ENCODE peak calls at places on chromosome 15, in eight cellular contexts. T is GM23248, M is IMR-90, N is OCI-LY7, U is PC-3, G is SK-N-SH, J is osteoblast, A is PC-9. W is an unnamed sample.

GRCh38 chr15:66908503-66909095 is 156.8 kb upstream of the SMAD3 start:
- DNase-seq in N (no peak), U (no peak), A (no peak), G (no peak), M (peak; percentile 30), T (peak; percentile 38), J (peak; percentile 60), W (no peak)

GRCh38 chr15:31377030-31377429 is 50.4 kb downstream of the KLF13 start:
- DNase-seq in A (no peak), M (no peak), J (peak; percentile 43), G (no peak), U (no peak), N (no peak), T (no peak), W (no peak)

GRCh38 chr15:34147371-34148140 is 45.7 kb downstream of the PGBD4 start:
- DNase-seq in J (no peak), U (peak; percentile 78), N (no peak), A (no peak), M (peak; percentile 24), T (peak; percentile 17), G (no peak), W (no peak)

GRCh38 chr15:59339252-59339672 is 33.4 kb downstream of the MYO1E start:
- DNase-seq in J (peak; percentile 85), A (no peak), G (no peak), M (no peak), U (no peak), T (peak; percentile 78), N (no peak), W (peak; percentile 80)

GRCh38 chr15:25743160-25743908 is 119.8 kb downstream of the ATP10A start:
- DNase-seq in G (no peak), A (no peak), T (no peak), J (no peak), M (peak; percentile 8), U (no peak), N (no peak), W (peak; percentile 45)

GRCh38 chr15:80747317-80748053 is 31.7 kb upstream of the CEMIP start:
- DNase-seq in U (no peak), M (no peak), T (no peak), N (no peak), J (no peak), G (no peak), A (no peak), W (no peak)

GRCh38 chr15:87527416-87527815 is 729.1 kb downstream of the NTRK3 start:
- DNase-seq in T (no peak), G (no peak), N (no peak), U (peak; percentile 60), J (no peak), M (no peak), A (peak; percentile 44), W (peak; percentile 82)

GRCh38 chr15:79257454-79257853 is 25.1 kb upstream of the ANKRD34C start:
- DNase-seq in J (no peak), M (no peak), G (no peak), N (no peak), U (no peak), T (no peak), A (no peak), W (no peak)

GRCh38 chr15:31307270-31308184 is 19.1 kb upstream of the KLF13 start:
- DNase-seq in T (no peak), M (no peak), N (peak; percentile 65), U (no peak), J (peak; percentile 62), A (no peak), G (no peak), W (no peak)

GRCh38 chr15:62559049-62559733 is 394.1 kb upstream of the C2CD4B start:
- DNase-seq in M (peak; percentile 37), T (peak; percentile 87), G (no peak), J (peak; percentile 80), N (no peak), A (no peak), U (no peak), W (peak; percentile 70)

GRCh38 chr15:68526269-68526668 is 52.5 kb upstream of the CORO2B start:
- DNase-seq in G (no peak), U (peak; percentile 38), N (no peak), M (peak; percentile 72), J (no peak), T (peak; percentile 89), A (no peak), W (peak; percentile 89)

GRCh38 chr15:49042165-49042564 is 4.1 kb downstream of the SECISBP2L start:
- DNase-seq in U (no peak), A (no peak), J (no peak), M (no peak), G (no peak), N (no peak), T (no peak), W (no peak)

GRCh38 chr15:62624541-62625399 is 417.8 kb upstream of the TPM1 start:
- DNase-seq in J (peak; percentile 51), T (peak; percentile 96), G (no peak), A (no peak), U (no peak), M (peak; percentile 74), N (no peak), W (peak; percentile 46)

GRCh38 chr15:28935316-28935715 is 49.5 kb downstream of the APBA2 start:
- DNase-seq in U (no peak), T (peak; percentile 6), N (peak; percentile 48), M (no peak), G (no peak), J (no peak), A (no peak), W (no peak)

GRCh38 chr15:68335251-68335650 is 57.7 kb downstream of the FEM1B start:
- DNase-seq in G (no peak), M (no peak), U (peak; percentile 37), J (no peak), N (no peak), A (peak; percentile 23), T (peak; percentile 58), W (peak; percentile 23)

GRCh38 chr15:61841461-61841860 is 218.8 kb downstream of the VPS13C start:
- DNase-seq in U (no peak), A (no peak), M (no peak), G (no peak), J (no peak), T (no peak), N (no peak), W (no peak)

GRCh38 chr15:71278989-71279756 is 163.9 kb downstream of the THSD4 start:
- DNase-seq in J (no peak), M (peak; percentile 97), U (peak; percentile 95), A (peak; percentile 77), T (peak; percentile 86), G (no peak), N (no peak), W (peak; percentile 96)

GRCh38 chr15:74799255-74799842 is 13.3 kb upstream of the LMAN1L start:
- DNase-seq in T (no peak), J (peak; percentile 63), A (no peak), M (no peak), U (no peak), G (no peak), N (peak; percentile 65), W (no peak)
- H4K20me1 ChIP-seq in T (no peaks in the 10 kb centered on the region), J (peaks cover 45% of the 10 kb centered on the region), A (peaks cover 13% of the 10 kb centered on the region), M (peaks cover 59% of the 10 kb centered on the region), U (no peaks in the 10 kb centered on the region), G (peaks cover 51% of the 10 kb centered on the region), N (peaks cover 14% of the 10 kb centered on the region), W (no peaks in the 10 kb centered on the region)

DNA sequence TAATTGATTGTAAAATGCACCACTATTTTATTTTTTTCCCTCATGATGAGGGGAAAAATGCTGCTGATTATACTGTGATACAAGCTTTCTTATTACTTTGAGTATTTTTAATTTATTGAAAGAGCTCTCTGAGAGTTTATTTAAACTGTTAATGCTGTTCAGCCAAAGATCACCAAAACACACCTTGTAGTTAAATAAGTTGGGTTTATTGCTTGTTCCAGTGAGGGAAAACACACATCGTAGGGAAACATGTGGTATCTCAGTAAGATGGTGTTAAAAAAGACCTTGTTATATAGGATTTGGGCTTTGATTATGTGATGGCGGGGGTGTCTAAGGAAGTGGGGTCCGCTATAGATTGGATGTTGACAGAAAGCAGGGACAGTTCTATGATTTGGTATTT is 11.0 kb downstream of the HACD3 start:
- DNase-seq in A (no peak), G (no peak), M (no peak), N (no peak), U (no peak), T (no peak), J (no peak), W (no peak)
- H4K20me1 ChIP-seq in A (no peaks in the 10 kb centered on the region), G (peaks cover 48% of the 10 kb centered on the region), M (peaks cover 41% of the 10 kb centered on the region), N (no peaks in the 10 kb centered on the region), U (peaks cover 16% of the 10 kb centered on the region), T (no peaks in the 10 kb centered on the region), J (peaks cover 11% of the 10 kb centered on the region), W (no peaks in the 10 kb centered on the region)

GRCh38 chr15:44033894-44034293 is 161.2 kb downstream of the FRMD5 start:
- DNase-seq in J (no peak), A (peak; percentile 22), N (no peak), T (peak; percentile 78), M (peak; percentile 58), U (peak; percentile 48), G (peak; percentile 21), W (peak; percentile 43)

GRCh38 chr15:44029940-44030568 is 165.0 kb downstream of the FRMD5 start:
- DNase-seq in N (no peak), G (no peak), M (peak; percentile 60), U (no peak), T (peak; percentile 51), A (no peak), J (no peak), W (peak; percentile 69)

GRCh38 chr15:44029003-44029402 is 166.1 kb downstream of the FRMD5 start:
- DNase-seq in J (no peak), M (no peak), N (no peak), A (no peak), G (no peak), U (no peak), T (peak; percentile 14), W (peak; percentile 13)

GRCh38 chr15:44023176-44023575 is 171.9 kb downstream of the FRMD5 start:
- DNase-seq in M (peak; percentile 21), U (peak; percentile 17), T (peak; percentile 19), G (no peak), N (no peak), A (no peak), J (no peak), W (no peak)

GRCh38 chr15:44028349-44028748 is 166.7 kb downstream of the FRMD5 start:
- DNase-seq in U (no peak), A (no peak), M (peak; percentile 58), N (no peak), J (peak; percentile 43), T (peak; percentile 36), G (no peak), W (no peak)
- H4K20me1 ChIP-seq in U (no peaks in the 10 kb centered on the region), A (no peaks in the 10 kb centered on the region), M (no peaks in the 10 kb centered on the region), N (no peaks in the 10 kb centered on the region), J (no peaks in the 10 kb centered on the region), T (no peaks in the 10 kb centered on the region), G (no peaks in the 10 kb centered on the region), W (no peaks in the 10 kb centered on the region)

DNA sequence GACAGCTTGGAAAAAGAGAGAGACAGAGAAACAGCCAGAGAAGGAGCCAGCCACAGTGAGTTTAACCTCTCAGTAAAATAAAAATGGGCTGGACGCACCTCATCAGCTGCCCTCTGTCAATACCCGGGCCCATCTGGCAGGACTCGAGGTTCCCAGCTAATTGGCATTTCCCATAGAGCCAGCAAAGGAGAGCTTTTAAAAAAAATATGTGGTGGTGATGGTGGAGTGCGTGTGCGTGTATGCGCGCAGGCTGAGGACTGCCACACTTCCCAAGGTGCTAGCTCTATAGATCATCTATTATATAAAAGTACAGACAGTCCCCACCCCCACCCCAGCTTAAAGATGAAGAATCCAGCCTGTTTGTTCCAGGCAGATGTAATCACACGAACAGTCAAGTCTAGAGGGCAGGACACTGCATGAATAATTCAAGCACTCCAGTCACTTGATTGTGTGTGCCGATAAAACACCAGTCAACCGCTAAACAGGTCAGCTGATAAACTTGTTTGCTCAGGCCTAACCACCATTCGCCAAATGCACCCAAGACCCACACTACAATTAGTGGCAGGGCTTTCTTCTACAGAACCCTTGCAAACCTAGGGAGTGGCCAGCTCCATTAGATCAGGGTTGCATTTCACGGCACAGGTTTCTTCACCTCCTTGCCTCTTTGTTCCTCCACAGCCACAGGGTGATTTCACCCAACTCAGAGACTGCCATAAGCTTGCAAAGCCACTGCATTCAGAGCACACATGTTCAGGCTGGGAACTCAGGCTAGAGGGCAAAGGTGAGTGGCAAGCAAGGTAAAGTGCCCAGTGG is 5.9 kb downstream of the TLE3 start:
- DNase-seq in A (peak; percentile 62), T (no peak), G (peak; percentile 81), U (peak; percentile 70), J (peak; percentile 42), M (no peak), N (no peak), W (peak; percentile 73)
- H4K20me1 ChIP-seq in A (peaks cover 57% of the 10 kb centered on the region), T (peaks cover 4% of the 10 kb centered on the region), G (peaks cover 75% of the 10 kb centered on the region), U (peaks cover 84% of the 10 kb centered on the region), J (peaks cover 84% of the 10 kb centered on the region), M (peaks cover 78% of the 10 kb centered on the region), N (peaks cover 21% of the 10 kb centered on the region), W (no peaks in the 10 kb centered on the region)

W was measured in fibroblast of lung.